ENCODE peak calls at places on chromosomes 16 and 17, in six cellular contexts. V is hepatocyte; M is stimulated activated CD8-positive, alpha-beta memory T cell treated with anti-CD3 and anti-CD28 coated beads, Interleukin-4, amount 100 ng/mL, for 1 hour; N is left colon; O is fibroblast of the conjunctiva; A is cardiac muscle cell. C is an unnamed sample.

GRCh38 chr17:28878981-28879380 is 18.6 kb downstream of the FLOT2 start:
- DNase-seq in V (peak), A (peak), N (no peak), M (no peak), O (peak), C (peak)

GRCh38 chr17:37770631-37771518 is 26.0 kb upstream of the HNF1B start:
- DNase-seq in A (peak), V (peak), N (peak), O (peak), M (no peak), C (peak)

GRCh38 chr17:47629826-47630225 is 19.9 kb upstream of the KPNB1 start:
- DNase-seq in M (no peak), O (no peak), V (no peak), N (no peak), A (peak), C (no peak)

GRCh38 chr17:62665599-62665998 is 38.1 kb downstream of the MRC2 start:
- DNase-seq in A (no peak), M (no peak), V (no peak), N (no peak), O (no peak), C (no peak)

GRCh38 chr17:2598166-2598565 is 4.7 kb downstream of the PAFAH1B1 start:
- DNase-seq in A (no peak), N (no peak), O (peak), M (no peak), V (no peak), C (peak)

GRCh38 chr16:84720180-84720579 is 20.4 kb downstream of the USP10 start:
- DNase-seq in M (no peak), O (peak), V (peak), A (no peak), N (no peak), C (no peak)

GRCh38 chr17:79169366-79169765 is 94.7 kb downstream of the ENGASE start:
- DNase-seq in O (no peak), M (no peak), V (no peak), N (no peak), A (no peak), C (no peak)

GRCh38 chr16:67539691-67540635 is 11.3 kb downstream of the RIPOR1 start:
- DNase-seq in A (no peak), V (no peak), N (no peak), O (no peak), M (no peak), C (no peak)

GRCh38 chr17:82242977-82243647 is 14.3 kb downstream of the SLC16A3 start:
- DNase-seq in O (peak), M (no peak), V (peak), A (no peak), N (peak), C (peak)

GRCh38 chr17:73595068-73595865 is 49.0 kb downstream of the SDK2 start:
- DNase-seq in V (peak), M (no peak), O (no peak), A (peak), N (peak), C (peak)

GRCh38 chr16:55836158-55836611 is 3.3 kb upstream of the CES1 start:
- DNase-seq in N (no peak), O (no peak), A (no peak), V (no peak), M (no peak), C (no peak)

GRCh38 chr17:81666092-81666341 is 388 bp downstream of the OXLD1 start:
- DNase-seq in O (no peak), N (no peak), V (no peak), M (no peak), A (peak), C (no peak)

GRCh38 chr17:45704251-45704650 is 79.9 kb upstream of the CRHR1 start:
- DNase-seq in M (no peak), N (no peak), O (no peak), V (no peak), A (no peak), C (no peak)

C was measured in bronchial epithelial cell.